ENCODE peak calls at places on chromosomes 7 and 10, in six cellular contexts. Q is MM.1S, C is hepatocyte, I is PC-3, U is GM23338, P is OCI-LY7. A is an unnamed sample.

GRCh38 chr10:11454160-11454559 is 157.3 kb downstream of the USP6NL start:
- DNase-seq in Q (no peak), C (no peak), I (no peak), U (no peak), P (no peak), A (no peak)

GRCh38 chr10:112526130-112526529 is 79.1 kb downstream of the VTI1A start:
- DNase-seq in Q (no peak), C (no peak), I (peak; percentile 11), U (no peak), P (no peak), A (peak; percentile 42)

GRCh38 chr7:151240942-151241754 is 7.3 kb downstream of the SMARCD3 start:
- DNase-seq in Q (no peak), C (no peak), I (no peak), U (no peak), P (no peak), A (no peak)

GRCh38 chr7:111708072-111708471 is 145.8 kb upstream of the IMMP2L start:
- DNase-seq in Q (no peak), C (no peak), I (no peak), U (no peak), P (no peak), A (peak; percentile 37)

GRCh38 chr10:129417882-129418281 is 49.2 kb upstream of the MGMT start:
- DNase-seq in Q (no peak), C (no peak), I (no peak), U (no peak), P (no peak), A (peak; percentile 20)

GRCh38 chr10:110279062-110279986 is 25.4 kb downstream of the SMNDC1 start:
- DNase-seq in Q (peak; percentile 43), C (peak; percentile 69), I (peak; percentile 62), U (peak; percentile 79), P (peak; percentile 73), A (peak; percentile 82)

GRCh38 chr10:125370578-125370977 is 210.2 kb upstream of the CTBP2 start:
- DNase-seq in Q (no peak), C (peak; percentile 65), I (no peak), U (peak; percentile 97), P (no peak), A (no peak)

GRCh38 chr7:3835102-3835501 is 534.0 kb downstream of the SDK1 start:
- DNase-seq in Q (no peak), C (no peak), I (peak; percentile 66), U (no peak), P (no peak), A (no peak)

GRCh38 chr7:126727930-126728331 is 524.8 kb downstream of the GRM8 start:
- DNase-seq in Q (peak; percentile 19), C (no peak), I (peak; percentile 2), U (no peak), P (no peak), A (peak; percentile 23)

GRCh38 chr7:159141159-159141558 is 3.5 kb downstream of the VIPR2 start:
- DNase-seq in Q (no peak), C (no peak), I (no peak), U (no peak), P (no peak), A (no peak)

GRCh38 chr7:11811709-11812108 is 20.3 kb downstream of the THSD7A start:
- DNase-seq in Q (no peak), C (no peak), I (no peak), U (no peak), P (no peak), A (no peak)

GRCh38 chr10:70602665-70603438 is at the start of gene PRF1:
- DNase-seq in Q (no peak), C (no peak), I (no peak), U (no peak), P (peak; percentile 59), A (no peak)

GRCh38 chr10:71381611-71382010 is 15.1 kb upstream of the CDH23 start:
- DNase-seq in Q (no peak), C (no peak), I (no peak), U (no peak), P (no peak), A (no peak)

GRCh38 chr7:128067983-128068382 is 36.7 kb upstream of the LRRC4 start:
- DNase-seq in Q (no peak), C (no peak), I (no peak), U (no peak), P (no peak), A (no peak)

GRCh38 chr7:961546-962400 is 7.3 kb upstream of the ADAP1 start:
- DNase-seq in Q (no peak), C (no peak), I (no peak), U (no peak), P (no peak), A (no peak)

GRCh38 chr7:150322114-150322832 is 882 bp upstream of the LRRC61 start:
- DNase-seq in Q (peak; percentile 40), C (no peak), I (no peak), U (no peak), P (no peak), A (no peak)

GRCh38 chr10:5638494-5638893 is 27.9 kb downstream of the ASB13 start:
- DNase-seq in Q (no peak), C (no peak), I (no peak), U (no peak), P (no peak), A (no peak)

GRCh38 chr7:14218338-14218737 is 228.9 kb upstream of the ETV1 start:
- DNase-seq in Q (no peak), C (no peak), I (peak; percentile 66), U (no peak), P (no peak), A (no peak)

GRCh38 chr10:60384006-60384405 is 5.7 kb downstream of the ANK3 start:
- DNase-seq in Q (no peak), C (no peak), I (no peak), U (no peak), P (no peak), A (peak; percentile 58)

GRCh38 chr10:71582506-71582905 is 137.1 kb downstream of the C10orf105 start:
- DNase-seq in Q (no peak), C (no peak), I (no peak), U (no peak), P (no peak), A (no peak)

GRCh38 chr10:14543048-14543903 is 212.6 kb upstream of the FRMD4A start:
- DNase-seq in Q (peak; percentile 33), C (no peak), I (no peak), U (no peak), P (no peak), A (peak; percentile 20)

GRCh38 chr10:15168781-15169554 is 475 bp upstream of the NMT2 start:
- DNase-seq in Q (peak; percentile 90), C (peak; percentile 99), I (peak; percentile 73), U (peak; percentile 93), P (peak; percentile 93), A (peak; percentile 98)

GRCh38 chr7:147595076-147595475 is 995.5 kb upstream of the C7orf33 start:
- DNase-seq in Q (no peak), C (no peak), I (peak; percentile 63), U (no peak), P (no peak), A (peak; percentile 15)

DNA sequence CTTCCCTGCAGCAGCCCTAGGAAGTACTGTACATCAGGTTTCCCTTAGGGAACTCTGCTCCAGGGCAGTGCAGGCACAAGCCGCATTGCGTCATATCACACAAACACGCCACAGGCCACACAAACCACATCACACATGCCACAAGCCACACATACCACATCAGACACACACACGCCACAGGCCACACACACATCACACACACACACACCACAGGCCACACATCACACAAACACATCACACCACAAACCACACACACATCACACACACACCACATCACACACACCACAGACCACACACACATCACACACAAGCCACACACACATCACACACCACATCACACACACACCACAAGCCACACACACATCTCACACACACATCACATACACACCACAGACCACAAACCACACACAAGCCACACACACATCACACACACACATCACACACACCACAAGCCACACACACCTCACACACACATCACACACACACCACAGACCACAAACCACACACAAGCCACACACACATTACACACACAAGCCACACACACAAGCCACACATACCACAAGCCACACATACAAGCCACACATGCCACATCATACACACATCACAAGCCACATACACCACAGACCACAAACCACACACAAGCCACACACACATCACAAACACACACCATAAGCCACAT is 53.5 kb downstream of the TMEM209 start:
- DNase-seq in Q (no peak), C (no peak), I (no peak), U (no peak), P (no peak), A (peak; percentile 35)
- H3K27ac ChIP-seq in Q (no peak overlapping the region), C (no peak overlapping the region), I (no peak overlapping the region), U (no peak overlapping the region), P (peak overlapping the region; percentile 4), A (no peak overlapping the region)

DNA sequence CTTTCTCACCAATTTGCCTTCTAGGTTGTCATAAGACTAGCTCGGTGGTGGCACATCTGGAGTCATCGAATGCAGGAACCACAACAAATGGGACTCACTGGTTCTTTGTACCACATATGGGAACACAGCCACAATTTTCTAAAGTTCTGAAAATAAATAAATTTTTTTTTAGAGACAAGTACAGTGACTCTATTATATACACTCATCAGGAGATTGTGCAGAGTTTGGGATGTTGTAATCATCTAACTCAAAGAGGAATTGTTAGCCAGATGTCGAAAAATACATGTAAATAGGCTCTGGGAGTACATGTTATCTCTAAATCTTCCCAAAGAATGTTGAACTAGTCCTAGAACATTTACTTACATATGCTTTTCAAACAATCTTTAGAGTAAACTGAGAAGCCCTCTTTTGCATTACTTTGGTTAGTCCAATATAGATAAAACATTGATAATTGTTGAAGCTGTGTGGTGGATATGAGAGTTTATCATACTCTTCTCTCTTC is 19.6 kb upstream of the SEPTIN7 start:
- DNase-seq in Q (no peak), C (no peak), I (no peak), U (no peak), P (no peak), A (peak; percentile 31)
- H3K4me2 ChIP-seq in Q (no peak overlapping the region), C (no peak overlapping the region), I (no peak overlapping the region), U (no peak overlapping the region), P (no peak overlapping the region), A (no peak overlapping the region)

GRCh38 chr10:100634034-100634433 is 98.3 kb downstream of the HIF1AN start:
- DNase-seq in Q (no peak), C (no peak), I (no peak), U (no peak), P (no peak), A (no peak)

GRCh38 chr10:100636848-100637553 is 101.3 kb downstream of the HIF1AN start:
- DNase-seq in Q (no peak), C (no peak), I (no peak), U (no peak), P (no peak), A (no peak)

GRCh38 chr10:100642295-100642994 is 102.9 kb upstream of the PAX2 start:
- DNase-seq in Q (no peak), C (no peak), I (no peak), U (peak; percentile 89), P (no peak), A (no peak)

GRCh38 chr10:100632027-100632426 is 96.3 kb downstream of the HIF1AN start:
- DNase-seq in Q (no peak), C (no peak), I (no peak), U (no peak), P (no peak), A (no peak)

DNA sequence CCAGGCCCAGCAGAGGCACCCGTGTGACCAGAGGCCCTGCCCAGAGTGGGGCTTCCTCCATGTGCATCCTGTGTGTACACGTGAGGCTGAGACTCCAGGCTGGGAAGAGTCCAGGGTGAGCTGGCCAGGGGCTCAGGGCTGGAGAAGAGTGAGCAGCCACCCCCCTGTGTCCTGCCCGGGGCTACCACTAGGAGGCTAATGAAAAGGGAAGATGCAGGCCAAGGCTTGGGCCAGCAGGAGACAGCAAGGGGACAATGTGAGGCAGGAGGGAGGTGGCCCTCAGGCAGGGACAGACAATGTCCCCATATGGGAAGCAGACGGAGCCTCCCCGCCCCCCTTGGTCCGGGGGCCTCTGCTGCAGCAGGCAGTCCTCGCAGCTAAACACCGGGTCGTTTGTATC is 102.0 kb downstream of the HIF1AN start:
- DNase-seq in Q (no peak), C (peak; percentile 20), I (peak; percentile 7), U (peak; percentile 88), P (no peak), A (peak; percentile 34)
- TF ChIP-seq EZH2phosphoT487 in Q (no peak), C (no peak), I (no peak), U (no peak), P (no peak), A (no peak)

GRCh38 chr7:77413861-77414424 is 2.2 kb downstream of the GSAP start:
- DNase-seq in Q (no peak), C (no peak), I (peak; percentile 46), U (peak; percentile 23), P (no peak), A (peak; percentile 60)
- H3K27ac ChIP-seq in Q (no peak overlapping the region), C (peak overlapping the region; percentile 8), I (peak overlapping the region; percentile 30), U (no peak overlapping the region), P (no peak overlapping the region), A (peak overlapping the region; percentile 25)